ENCODE peak calls at places on chromosomes 7 and 10, in eight cellular contexts. A, G, H, M, W, C, D and O are unnamed samples. For H3K4me1, the result is how much of the 10 kb centered on the place peaks cover.

GRCh38 chr10:64486149-64486548 is 964.9 kb downstream of the REEP3 start:
- DNase-seq in A (no peak), G (peak), H (no peak), M (peak), W (no peak), C (peak), D (no peak), O (no peak)

GRCh38 chr7:92763636-92764423 is 72.5 kb downstream of the CDK6 start:
- DNase-seq in A (peak), G (peak), H (no peak), M (peak), W (no peak), C (peak), D (no peak), O (no peak)

GRCh38 chr7:116521046-116521664 is 3.7 kb upstream of the CAV1 start:
- DNase-seq in A (no peak), G (peak), H (no peak), M (peak), W (no peak), C (peak), D (no peak), O (no peak)

GRCh38 chr7:47631711-47632110 is 49.8 kb upstream of the TNS3 start:
- DNase-seq in A (no peak), G (no peak), H (no peak), M (no peak), W (no peak), C (no peak), D (no peak), O (no peak)

GRCh38 chr10:132906106-132906505 is 36.3 kb downstream of the CFAP46 start:
- DNase-seq in A (no peak), G (no peak), H (no peak), M (no peak), W (no peak), C (no peak), D (peak), O (no peak)

GRCh38 chr7:18768256-18768655 is 272.7 kb downstream of the HDAC9 start:
- DNase-seq in A (no peak), G (peak), H (no peak), M (peak), W (no peak), C (no peak), D (no peak), O (no peak)

GRCh38 chr7:139431010-139431409 is 52.5 kb downstream of the KLRG2 start:
- DNase-seq in A (no peak), G (no peak), H (no peak), M (no peak), W (no peak), C (peak), D (no peak), O (no peak)

GRCh38 chr7:7231005-7231404 is 48.7 kb downstream of the C1GALT1 start:
- DNase-seq in A (no peak), G (no peak), H (no peak), M (no peak), W (no peak), C (no peak), D (no peak), O (no peak)

GRCh38 chr10:924524-924859 is 7.0 kb downstream of the LARP4B start:
- DNase-seq in A (no peak), G (no peak), H (no peak), M (no peak), W (no peak), C (no peak), D (no peak), O (no peak)

GRCh38 chr10:24382979-24383663 is 174.2 kb downstream of the KIAA1217 start:
- DNase-seq in A (no peak), G (peak), H (no peak), M (no peak), W (no peak), C (peak), D (peak), O (no peak)

GRCh38 chr7:15554081-15554480 is 7.7 kb downstream of the AGMO start:
- DNase-seq in A (no peak), G (peak), H (no peak), M (peak), W (no peak), C (peak), D (no peak), O (no peak)

GRCh38 chr10:13684252-13684791 is 97.6 kb downstream of the PRPF18 start:
- DNase-seq in A (peak), G (peak), H (no peak), M (peak), W (peak), C (no peak), D (no peak), O (no peak)

DNA sequence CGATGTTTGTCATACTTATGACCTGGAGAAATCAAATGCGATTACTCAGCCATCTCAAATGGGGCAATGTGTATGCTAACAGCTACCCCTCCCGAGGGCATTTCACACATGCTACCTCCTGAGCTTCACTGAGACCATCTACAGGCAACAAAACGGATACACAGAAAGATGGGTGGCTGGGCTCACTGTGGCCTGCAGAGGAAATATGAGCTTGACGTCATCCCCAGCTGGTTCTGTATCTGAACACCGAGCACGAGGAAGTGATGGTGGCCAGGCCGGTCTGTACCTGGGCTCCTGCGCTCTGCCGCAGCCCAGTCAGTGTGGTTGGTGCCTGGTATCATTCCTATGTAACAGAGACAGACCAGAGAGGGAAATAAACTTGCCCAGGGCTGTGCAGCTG is 374.3 kb downstream of the RPS24 start:
- DNase-seq in A (no peak), G (no peak), H (no peak), M (no peak), W (no peak), C (no peak), D (no peak), O (no peak)
- H3K27ac ChIP-seq in A (no peak), G (no peak), H (no peak), M (no peak), W (peak), C (no peak), D (peak), O (no peak)

DNA sequence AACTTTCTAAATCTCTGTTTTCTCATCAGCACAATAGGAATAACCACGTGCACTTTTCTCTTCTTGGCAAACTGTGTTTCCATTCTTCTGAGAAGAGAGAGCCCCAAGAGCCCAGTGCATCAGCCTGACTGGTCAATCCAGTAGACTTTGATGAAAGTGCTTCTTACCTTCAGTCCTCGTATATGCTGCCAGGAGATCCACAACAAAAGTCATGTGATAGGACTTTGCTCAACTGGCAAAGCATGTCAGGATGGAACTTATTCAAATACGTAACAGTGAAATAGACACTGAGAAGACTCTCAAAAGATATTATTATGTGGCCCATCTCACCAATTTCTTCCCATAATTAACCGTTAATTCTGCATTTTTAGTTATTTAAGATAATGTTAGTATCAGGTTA is 1031.5 kb upstream of the LRRTM3 start:
- DNase-seq in A (no peak), G (no peak), H (no peak), M (no peak), W (no peak), C (no peak), D (no peak), O (no peak)
- H3K4me1 ChIP-seq in A (under half), G (under half), H (under half), M (under half), W (under half), C (under half), D (under half), O (under half)

GRCh38 chr7:52506325-52506724 is 529.1 kb upstream of the POM121L12 start:
- DNase-seq in A (no peak), G (no peak), H (no peak), M (no peak), W (no peak), C (no peak), D (no peak), O (no peak)

GRCh38 chr7:52507546-52507945 is 527.9 kb upstream of the POM121L12 start:
- DNase-seq in A (no peak), G (no peak), H (no peak), M (no peak), W (no peak), C (no peak), D (no peak), O (no peak)

GRCh38 chr7:52502281-52502680 is 533.2 kb upstream of the POM121L12 start:
- DNase-seq in A (no peak), G (no peak), H (no peak), M (no peak), W (no peak), C (no peak), D (no peak), O (no peak)

GRCh38 chr7:52501696-52502095 is 533.7 kb upstream of the POM121L12 start:
- DNase-seq in A (no peak), G (no peak), H (no peak), M (no peak), W (no peak), C (no peak), D (no peak), O (no peak)

DNA sequence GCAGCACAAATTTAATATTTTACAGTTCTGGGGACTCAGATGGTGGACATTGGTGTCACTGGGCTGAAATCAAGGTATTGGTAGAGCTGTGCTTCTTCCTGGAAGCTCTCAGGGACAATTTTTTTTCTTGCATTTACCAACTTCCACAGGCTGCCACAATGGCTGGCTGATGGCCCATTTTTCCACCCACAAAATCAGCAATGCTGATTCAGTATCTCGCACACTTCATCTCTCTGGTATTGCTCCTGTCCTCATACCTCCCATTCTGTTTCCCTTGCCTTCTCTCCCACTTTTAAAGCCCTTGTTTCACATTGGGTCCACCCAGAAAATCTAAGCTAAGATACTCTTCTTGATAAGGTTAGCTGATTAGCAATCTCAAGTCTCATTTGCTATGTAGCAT is 530.9 kb upstream of the POM121L12 start:
- DNase-seq in A (no peak), G (peak), H (no peak), M (no peak), W (no peak), C (no peak), D (no peak), O (no peak)
- H3K27ac ChIP-seq in A (no peak), G (no peak), H (no peak), M (no peak), W (no peak), C (no peak), D (no peak), O (no peak)

GRCh38 chr7:123975049-123975448 is 50.0 kb downstream of the SPAM1 start:
- DNase-seq in A (no peak), G (no peak), H (no peak), M (no peak), W (no peak), C (no peak), D (no peak), O (no peak)
- H3K4me1 ChIP-seq in A (under half), G (under half), H (under half), M (under half), W (under half), C (under half), D (under half), O (under half)

GRCh38 chr7:41701068-41701467 is 1.8 kb downstream of the INHBA start:
- DNase-seq in A (no peak), G (no peak), H (no peak), M (no peak), W (no peak), C (no peak), D (no peak), O (no peak)
- H3K27ac ChIP-seq in A (peak), G (peak), H (no peak), M (peak), W (peak), C (peak), D (no peak), O (no peak)

DNA sequence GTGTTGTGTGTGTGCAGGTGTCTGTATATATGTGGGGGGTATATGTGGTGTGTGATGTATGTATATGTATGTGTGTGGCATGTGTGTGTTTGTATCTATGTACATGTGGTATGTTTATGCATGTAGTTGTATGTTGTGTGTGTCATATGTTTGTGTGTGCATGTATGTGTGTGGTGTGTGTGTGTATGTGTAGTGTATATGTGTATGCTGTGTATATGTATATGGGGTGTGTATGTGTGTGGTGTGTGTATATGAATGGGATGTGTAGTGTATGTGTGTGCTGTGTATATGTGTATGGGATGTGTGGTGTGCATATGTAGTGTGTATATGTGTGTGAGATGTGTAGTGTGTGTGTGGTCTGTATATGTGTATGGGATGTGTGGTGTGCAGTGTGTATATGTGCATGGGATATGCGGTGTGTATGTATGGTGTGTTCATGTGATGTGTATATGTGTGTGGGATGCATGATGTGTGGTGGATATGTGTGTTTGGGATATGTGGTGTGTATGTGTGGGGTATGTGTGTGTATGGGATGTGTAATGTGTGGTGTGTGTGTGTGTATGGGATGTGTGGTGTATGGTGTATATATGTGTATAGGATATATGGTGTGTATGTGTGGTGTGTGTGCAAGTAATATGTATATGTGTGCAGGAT is 30.0 kb downstream of the IKZF1 start:
- DNase-seq in A (no peak), G (no peak), H (no peak), M (no peak), W (no peak), C (no peak), D (no peak), O (no peak)
- H3K4me1 ChIP-seq in A (under half), G (under half), H (half or more), M (under half), W (under half), C (under half), D (under half), O (half or more)

GRCh38 chr7:1508277-1508758 is 4.1 kb upstream of the INTS1 start:
- DNase-seq in A (no peak), G (no peak), H (no peak), M (no peak), W (no peak), C (no peak), D (no peak), O (no peak)
- H3K27ac ChIP-seq in A (no peak), G (no peak), H (no peak), M (no peak), W (no peak), C (no peak), D (peak), O (no peak)

DNA sequence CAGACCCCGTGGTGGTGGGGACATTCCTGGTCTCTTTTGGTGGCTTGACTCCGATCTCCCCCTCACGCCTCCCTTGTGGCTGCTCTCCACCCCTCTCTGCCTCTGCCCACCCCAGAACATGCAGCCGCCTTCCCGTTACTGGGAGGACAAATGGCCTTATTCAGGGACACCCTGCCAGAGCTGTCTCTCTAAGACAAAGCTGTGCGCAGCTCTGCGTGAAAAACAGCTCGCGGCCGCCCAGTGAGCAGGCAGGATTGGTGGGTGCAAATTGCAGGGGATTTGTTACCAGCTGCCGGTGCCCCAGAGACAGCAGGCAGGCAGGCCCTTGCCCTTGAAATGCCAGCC is 124.3 kb upstream of the PPIF start:
- DNase-seq in A (no peak), G (no peak), H (no peak), M (no peak), W (no peak), C (no peak), D (no peak), O (no peak)
- H3K4me1 ChIP-seq in A (under half), G (under half), H (under half), M (under half), W (half or more), C (under half), D (under half), O (under half)

DNA sequence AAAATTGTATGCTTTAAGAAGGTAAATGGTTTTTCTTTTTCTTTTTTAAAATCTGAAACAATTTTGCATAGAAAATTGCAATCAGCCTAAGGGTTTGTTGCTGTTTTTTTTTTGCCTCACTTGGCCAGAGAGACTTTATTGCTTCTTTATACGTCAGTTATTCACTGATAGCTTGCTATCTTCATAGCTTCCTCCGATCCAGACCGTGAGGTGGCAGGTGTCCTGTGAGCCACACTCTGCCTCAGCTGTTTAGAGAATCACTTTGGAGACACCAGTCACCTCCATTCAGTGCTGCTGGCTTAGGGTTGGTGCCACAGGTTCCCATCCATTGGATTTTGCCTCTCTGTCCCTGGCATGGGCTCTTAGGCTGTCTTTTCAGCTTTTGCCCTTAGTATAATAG is 68.0 kb downstream of the HHEX start:
- DNase-seq in A (no peak), G (no peak), H (no peak), M (no peak), W (no peak), C (no peak), D (no peak), O (no peak)
- H3K27ac ChIP-seq in A (no peak), G (no peak), H (peak), M (peak), W (peak), C (no peak), D (no peak), O (no peak)